ENCODE peak calls at places on chromosomes 1 and 21, in ten cellular contexts. One of them, this sample, is unnamed.

GRCh38 chr1:112833806-112834205 is 118.7 kb upstream of the PPM1J start:
- DNase-seq in heart right ventricle: no peak
- DNase-seq in body of pancreas: no peak
- DNase-seq in upper lobe of right lung: no peak
- DNase-seq in left ventricle myocardium inferior: no peak
- DNase-seq in prostate gland: no peak
- DNase-seq in gastrocnemius medialis: no peak
- DNase-seq in heart left ventricle: no peak
- DNase-seq in MM.1S: peak; percentile 6
- DNase-seq in uterus: no peak
- DNase-seq in this sample: no peak

GRCh38 chr1:61591316-61591715 is 133.6 kb downstream of the TM2D1 start:
- DNase-seq in heart right ventricle: no peak
- DNase-seq in body of pancreas: peak; percentile 4
- DNase-seq in upper lobe of right lung: no peak
- DNase-seq in left ventricle myocardium inferior: no peak
- DNase-seq in prostate gland: no peak
- DNase-seq in gastrocnemius medialis: no peak
- DNase-seq in heart left ventricle: no peak
- DNase-seq in MM.1S: no peak
- DNase-seq in uterus: peak; percentile 44
- DNase-seq in this sample: no peak

GRCh38 chr1:188782220-188782841 is 1695.3 kb downstream of the BRINP3 start:
- DNase-seq in heart right ventricle: no peak
- DNase-seq in body of pancreas: peak; percentile 29
- DNase-seq in upper lobe of right lung: no peak
- DNase-seq in left ventricle myocardium inferior: no peak
- DNase-seq in prostate gland: no peak
- DNase-seq in gastrocnemius medialis: no peak
- DNase-seq in heart left ventricle: no peak
- DNase-seq in MM.1S: peak; percentile 70
- DNase-seq in uterus: no peak
- DNase-seq in this sample: peak; percentile 68

GRCh38 chr1:234750922-234751595 is 141.1 kb upstream of the IRF2BP2 start:
- DNase-seq in heart right ventricle: no peak
- DNase-seq in body of pancreas: peak; percentile 87
- DNase-seq in upper lobe of right lung: no peak
- DNase-seq in left ventricle myocardium inferior: no peak
- DNase-seq in prostate gland: peak; percentile 43
- DNase-seq in gastrocnemius medialis: no peak
- DNase-seq in heart left ventricle: no peak
- DNase-seq in MM.1S: no peak
- DNase-seq in uterus: no peak
- DNase-seq in this sample: no peak

GRCh38 chr1:155873860-155874259 is 14.5 kb downstream of the SYT11 start:
- DNase-seq in heart right ventricle: no peak
- DNase-seq in body of pancreas: no peak
- DNase-seq in upper lobe of right lung: no peak
- DNase-seq in left ventricle myocardium inferior: no peak
- DNase-seq in prostate gland: no peak
- DNase-seq in gastrocnemius medialis: no peak
- DNase-seq in heart left ventricle: no peak
- DNase-seq in MM.1S: no peak
- DNase-seq in uterus: no peak
- DNase-seq in this sample: no peak

GRCh38 chr1:151311589-151312331 is 15.5 kb downstream of the PI4KB start:
- DNase-seq in heart right ventricle: peak; percentile 74
- DNase-seq in body of pancreas: peak; percentile 82
- DNase-seq in upper lobe of right lung: no peak
- DNase-seq in left ventricle myocardium inferior: peak; percentile 50
- DNase-seq in prostate gland: peak; percentile 22
- DNase-seq in gastrocnemius medialis: peak; percentile 95
- DNase-seq in heart left ventricle: peak; percentile 54
- DNase-seq in MM.1S: no peak
- DNase-seq in uterus: peak; percentile 85
- DNase-seq in this sample: peak; percentile 83

GRCh38 chr21:30943920-30944319 is 62.5 kb upstream of the KRTAP11-1 start:
- DNase-seq in heart right ventricle: no peak
- DNase-seq in body of pancreas: no peak
- DNase-seq in upper lobe of right lung: no peak
- DNase-seq in left ventricle myocardium inferior: no peak
- DNase-seq in prostate gland: no peak
- DNase-seq in gastrocnemius medialis: no peak
- DNase-seq in heart left ventricle: no peak
- DNase-seq in MM.1S: no peak
- DNase-seq in uterus: no peak
- DNase-seq in this sample: no peak

GRCh38 chr1:47650205-47650604 is 212.4 kb downstream of the FOXD2 start:
- DNase-seq in heart right ventricle: no peak
- DNase-seq in body of pancreas: peak; percentile 18
- DNase-seq in upper lobe of right lung: peak; percentile 85
- DNase-seq in left ventricle myocardium inferior: no peak
- DNase-seq in prostate gland: no peak
- DNase-seq in gastrocnemius medialis: no peak
- DNase-seq in heart left ventricle: no peak
- DNase-seq in MM.1S: no peak
- DNase-seq in uterus: no peak
- DNase-seq in this sample: no peak

GRCh38 chr1:230498704-230499103 is 72.6 kb upstream of the PGBD5 start:
- DNase-seq in heart right ventricle: no peak
- DNase-seq in body of pancreas: peak; percentile 67
- DNase-seq in upper lobe of right lung: no peak
- DNase-seq in left ventricle myocardium inferior: no peak
- DNase-seq in prostate gland: peak; percentile 61
- DNase-seq in gastrocnemius medialis: no peak
- DNase-seq in heart left ventricle: no peak
- DNase-seq in MM.1S: no peak
- DNase-seq in uterus: no peak
- DNase-seq in this sample: no peak

GRCh38 chr1:214632091-214632490 is 29.1 kb downstream of the CENPF start:
- DNase-seq in heart right ventricle: no peak
- DNase-seq in body of pancreas: no peak
- DNase-seq in upper lobe of right lung: no peak
- DNase-seq in left ventricle myocardium inferior: no peak
- DNase-seq in prostate gland: no peak
- DNase-seq in gastrocnemius medialis: no peak
- DNase-seq in heart left ventricle: no peak
- DNase-seq in MM.1S: peak; percentile 25
- DNase-seq in uterus: no peak
- DNase-seq in this sample: no peak

DNA sequence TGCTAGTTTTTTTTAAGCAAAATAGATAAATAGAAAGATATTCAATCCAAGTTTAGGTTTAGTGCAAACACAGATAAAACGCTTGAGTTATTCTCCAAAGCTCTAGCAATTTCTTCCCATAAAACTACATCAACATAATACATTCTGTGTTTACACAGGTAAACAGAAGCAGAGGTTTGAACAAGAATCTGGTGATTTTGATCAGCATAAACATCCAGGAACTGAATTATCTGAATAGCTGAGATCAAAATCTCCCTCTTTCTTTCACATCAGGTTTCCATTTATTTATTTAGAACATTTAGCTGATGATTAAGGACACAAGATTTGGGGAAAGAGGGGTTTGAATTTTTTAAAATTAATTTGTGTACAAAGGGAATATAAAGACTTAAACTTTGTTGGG is 1564.6 kb downstream of the MRPL39 start:
- DNase-seq in heart right ventricle: no peak
- DNase-seq in body of pancreas: no peak
- DNase-seq in upper lobe of right lung: no peak
- DNase-seq in left ventricle myocardium inferior: no peak
- DNase-seq in prostate gland: no peak
- DNase-seq in gastrocnemius medialis: no peak
- DNase-seq in heart left ventricle: no peak
- DNase-seq in MM.1S: no peak
- DNase-seq in uterus: no peak
- DNase-seq in this sample: no peak
- H3K4me3 ChIP-seq in heart right ventricle: no peak overlapping the region
- H3K4me3 ChIP-seq in body of pancreas: no peak overlapping the region
- H3K4me3 ChIP-seq in upper lobe of right lung: no peak overlapping the region
- H3K4me3 ChIP-seq in left ventricle myocardium inferior: no peak overlapping the region
- H3K4me3 ChIP-seq in prostate gland: no peak overlapping the region
- H3K4me3 ChIP-seq in gastrocnemius medialis: no peak overlapping the region
- H3K4me3 ChIP-seq in heart left ventricle: no peak overlapping the region
- H3K4me3 ChIP-seq in MM.1S: no peak overlapping the region
- H3K4me3 ChIP-seq in uterus: no peak overlapping the region
- H3K4me3 ChIP-seq in this sample: no peak overlapping the region

GRCh38 chr21:39175154-39175553 is 8.1 kb downstream of the PSMG1 start:
- DNase-seq in heart right ventricle: no peak
- DNase-seq in body of pancreas: no peak
- DNase-seq in upper lobe of right lung: no peak
- DNase-seq in left ventricle myocardium inferior: no peak
- DNase-seq in prostate gland: no peak
- DNase-seq in gastrocnemius medialis: no peak
- DNase-seq in heart left ventricle: no peak
- DNase-seq in MM.1S: peak; percentile 31
- DNase-seq in uterus: no peak
- DNase-seq in this sample: no peak
- TF ChIP-seq CTCF in heart right ventricle: peak; percentile 23
- TF ChIP-seq CTCF in body of pancreas: peak; percentile 35
- TF ChIP-seq CTCF in upper lobe of right lung: peak; percentile 56
- TF ChIP-seq CTCF in left ventricle myocardium inferior: peak; percentile 61
- TF ChIP-seq CTCF in prostate gland: peak; percentile 31
- TF ChIP-seq CTCF in gastrocnemius medialis: peak; percentile 29
- TF ChIP-seq CTCF in heart left ventricle: peak; percentile 44
- TF ChIP-seq CTCF in MM.1S: peak; percentile 44
- TF ChIP-seq CTCF in uterus: peak; percentile 21
- TF ChIP-seq CTCF in this sample: peak; percentile 14

DNA sequence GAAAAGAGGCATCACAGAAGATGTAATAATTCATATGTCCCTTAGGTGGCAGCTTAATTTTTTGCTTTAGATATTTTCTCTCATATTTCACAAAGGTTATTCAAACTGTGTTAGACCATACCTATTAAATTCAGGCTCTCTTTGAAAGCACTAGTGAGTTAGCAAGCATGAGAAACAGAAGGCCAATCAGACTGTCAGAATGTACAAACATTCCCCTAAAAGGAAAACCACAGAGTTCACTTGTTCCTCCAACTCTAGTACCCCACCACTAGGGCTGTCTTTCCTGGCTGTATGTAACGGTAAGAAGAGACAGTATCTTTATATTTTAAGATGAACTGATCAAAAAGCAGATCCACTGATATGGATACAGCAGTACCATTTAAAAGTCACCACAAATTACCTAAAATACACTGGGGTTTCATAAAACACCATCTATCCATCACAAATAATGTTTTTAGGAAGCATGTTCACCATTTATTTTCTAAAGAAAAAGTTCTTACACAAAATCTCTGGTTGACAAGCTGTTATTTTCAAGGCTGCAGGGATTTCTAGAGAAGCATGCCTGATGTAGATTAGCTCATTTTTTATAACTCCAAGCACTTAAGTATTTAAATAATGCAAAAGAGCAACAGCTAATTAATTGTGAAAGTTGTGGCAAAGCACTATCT is 1.8 kb downstream of the ARPC5 start:
- DNase-seq in heart right ventricle: no peak
- DNase-seq in body of pancreas: peak; percentile 24
- DNase-seq in upper lobe of right lung: no peak
- DNase-seq in left ventricle myocardium inferior: no peak
- DNase-seq in prostate gland: no peak
- DNase-seq in gastrocnemius medialis: no peak
- DNase-seq in heart left ventricle: no peak
- DNase-seq in MM.1S: peak; percentile 82
- DNase-seq in uterus: no peak
- DNase-seq in this sample: peak; percentile 57
- H3K4me1 ChIP-seq in heart right ventricle: peaks cover 3% of the 10 kb centered on the region
- H3K4me1 ChIP-seq in body of pancreas: peaks cover 44% of the 10 kb centered on the region
- H3K4me1 ChIP-seq in upper lobe of right lung: peaks cover 47% of the 10 kb centered on the region
- H3K4me1 ChIP-seq in left ventricle myocardium inferior: peaks cover 81% of the 10 kb centered on the region
- H3K4me1 ChIP-seq in prostate gland: no peaks in the 10 kb centered on the region
- H3K4me1 ChIP-seq in gastrocnemius medialis: peaks cover 33% of the 10 kb centered on the region
- H3K4me1 ChIP-seq in heart left ventricle: peaks cover 21% of the 10 kb centered on the region
- H3K4me1 ChIP-seq in MM.1S: peaks cover 32% of the 10 kb centered on the region
- H3K4me1 ChIP-seq in uterus: peaks cover 10% of the 10 kb centered on the region
- H3K4me1 ChIP-seq in this sample: peaks cover 30% of the 10 kb centered on the region

GRCh38 chr1:86154581-86155060 is 2.0 kb downstream of the COL24A1 start:
- DNase-seq in heart right ventricle: peak; percentile 3
- DNase-seq in body of pancreas: no peak
- DNase-seq in upper lobe of right lung: no peak
- DNase-seq in left ventricle myocardium inferior: no peak
- DNase-seq in prostate gland: no peak
- DNase-seq in gastrocnemius medialis: no peak
- DNase-seq in heart left ventricle: no peak
- DNase-seq in MM.1S: no peak
- DNase-seq in uterus: no peak
- DNase-seq in this sample: no peak

GRCh38 chr1:86155061-86155806 is 1.3 kb downstream of the COL24A1 start:
- DNase-seq in heart right ventricle: peak; percentile 4
- DNase-seq in body of pancreas: peak; percentile 3
- DNase-seq in upper lobe of right lung: peak; percentile 69
- DNase-seq in left ventricle myocardium inferior: peak; percentile 22
- DNase-seq in prostate gland: no peak
- DNase-seq in gastrocnemius medialis: no peak
- DNase-seq in heart left ventricle: peak; percentile 28
- DNase-seq in MM.1S: no peak
- DNase-seq in uterus: no peak
- DNase-seq in this sample: no peak

GRCh38 chr1:86159800-86160199 is 3.2 kb upstream of the COL24A1 start:
- DNase-seq in heart right ventricle: no peak
- DNase-seq in body of pancreas: no peak
- DNase-seq in upper lobe of right lung: no peak
- DNase-seq in left ventricle myocardium inferior: no peak
- DNase-seq in prostate gland: no peak
- DNase-seq in gastrocnemius medialis: no peak
- DNase-seq in heart left ventricle: no peak
- DNase-seq in MM.1S: no peak
- DNase-seq in uterus: no peak
- DNase-seq in this sample: no peak

GRCh38 chr1:86155807-86156561 is 588 bp downstream of the COL24A1 start:
- DNase-seq in heart right ventricle: peak; percentile 3
- DNase-seq in body of pancreas: peak; percentile 2
- DNase-seq in upper lobe of right lung: peak; percentile 67
- DNase-seq in left ventricle myocardium inferior: peak; percentile 32
- DNase-seq in prostate gland: no peak
- DNase-seq in gastrocnemius medialis: no peak
- DNase-seq in heart left ventricle: peak; percentile 30
- DNase-seq in MM.1S: no peak
- DNase-seq in uterus: no peak
- DNase-seq in this sample: no peak

DNA sequence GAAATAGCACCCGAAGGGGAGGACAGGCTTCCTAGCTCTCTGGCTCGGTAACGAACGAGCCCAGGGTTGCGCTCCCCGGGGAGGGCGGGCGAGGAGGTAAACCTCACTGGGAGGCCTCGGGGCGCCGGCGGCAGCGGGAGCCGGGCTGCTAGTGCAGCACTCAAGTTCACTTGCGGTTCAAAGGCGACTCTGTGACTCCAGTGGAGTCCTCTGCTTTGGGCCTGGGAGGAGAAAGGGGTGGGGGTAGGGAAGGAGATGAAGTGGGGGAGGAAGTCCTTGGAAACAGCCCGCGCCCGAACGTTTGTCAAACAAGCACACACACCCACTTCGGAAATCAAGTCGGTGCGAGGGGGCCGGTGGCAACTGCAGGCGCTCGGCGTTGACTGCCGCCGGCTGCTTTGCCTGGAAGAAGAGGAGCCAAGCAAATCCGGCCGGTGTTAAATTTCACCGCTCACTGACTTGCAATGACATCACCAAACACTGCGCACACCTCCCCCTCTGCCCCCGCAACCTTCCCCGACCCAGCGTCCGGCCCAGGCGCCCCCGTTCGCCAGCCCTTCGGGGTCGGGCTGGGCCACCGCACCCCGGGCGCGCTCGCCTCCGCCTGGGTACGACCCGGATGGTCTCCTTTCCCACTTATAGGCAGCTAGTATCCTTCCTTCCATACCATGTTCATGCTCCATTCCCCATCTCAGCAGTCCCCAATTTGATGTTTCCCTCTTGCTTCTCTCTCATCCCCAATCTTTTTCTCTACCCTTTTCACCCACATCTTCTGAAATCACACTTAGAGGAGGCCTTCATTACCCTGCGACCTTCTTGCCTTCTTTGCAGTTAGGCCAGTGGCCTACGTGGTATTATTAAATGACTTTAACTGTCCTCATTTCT is at the start of gene COL24A1:
- DNase-seq in heart right ventricle: peak; percentile 17
- DNase-seq in body of pancreas: peak; percentile 20
- DNase-seq in upper lobe of right lung: peak; percentile 68
- DNase-seq in left ventricle myocardium inferior: peak; percentile 44
- DNase-seq in prostate gland: peak; percentile 29
- DNase-seq in gastrocnemius medialis: peak; percentile 15
- DNase-seq in heart left ventricle: peak; percentile 58
- DNase-seq in MM.1S: no peak
- DNase-seq in uterus: no peak
- DNase-seq in this sample: no peak
- H3K4me3 ChIP-seq in heart right ventricle: peak within 1 kb of the TSS; percentile 44
- H3K4me3 ChIP-seq in body of pancreas: no peak within 1 kb of the TSS
- H3K4me3 ChIP-seq in upper lobe of right lung: peak within 1 kb of the TSS; percentile 42
- H3K4me3 ChIP-seq in left ventricle myocardium inferior: peak within 1 kb of the TSS; percentile 61
- H3K4me3 ChIP-seq in prostate gland: peak within 1 kb of the TSS; percentile 15
- H3K4me3 ChIP-seq in gastrocnemius medialis: peak within 1 kb of the TSS; percentile 74
- H3K4me3 ChIP-seq in heart left ventricle: peak within 1 kb of the TSS; percentile 34
- H3K4me3 ChIP-seq in MM.1S: peak within 1 kb of the TSS; percentile 47
- H3K4me3 ChIP-seq in uterus: peak within 1 kb of the TSS; percentile 26
- H3K4me3 ChIP-seq in this sample: no peak within 1 kb of the TSS